ENCODE peak calls at places on chromosomes 3 and 15, in ten cellular contexts. One of them, this sample, is unnamed. For H3K9me3, the result is how much of the 10 kb centered on the place peaks cover.

GRCh38 chr3:119222400-119222799 is 18.3 kb downstream of the B4GALT4 start:
- DNase-seq in right atrium auricular region: no peak
- DNase-seq in mesenchymal stem cell: no peak
- DNase-seq in sigmoid colon: no peak
- DNase-seq in neural progenitor cell: no peak
- DNase-seq in small intestine: no peak
- DNase-seq in vagina: no peak
- DNase-seq in CD4-positive, alpha-beta memory T cell: no peak
- DNase-seq in colonic mucosa: no peak
- DNase-seq in heart right ventricle: no peak
- DNase-seq in this sample: no peak

GRCh38 chr3:4506559-4507009 is 13.4 kb downstream of the ITPR1 start:
- DNase-seq in right atrium auricular region: no peak
- DNase-seq in mesenchymal stem cell: no peak
- DNase-seq in sigmoid colon: no peak
- DNase-seq in neural progenitor cell: no peak
- DNase-seq in small intestine: no peak
- DNase-seq in vagina: no peak
- DNase-seq in CD4-positive, alpha-beta memory T cell: no peak
- DNase-seq in colonic mucosa: no peak
- DNase-seq in heart right ventricle: no peak
- DNase-seq in this sample: no peak

GRCh38 chr15:89052474-89052873 is 35.8 kb upstream of the ABHD2 start:
- DNase-seq in right atrium auricular region: no peak
- DNase-seq in mesenchymal stem cell: peak
- DNase-seq in sigmoid colon: no peak
- DNase-seq in neural progenitor cell: no peak
- DNase-seq in small intestine: no peak
- DNase-seq in vagina: no peak
- DNase-seq in CD4-positive, alpha-beta memory T cell: no peak
- DNase-seq in colonic mucosa: no peak
- DNase-seq in heart right ventricle: no peak
- DNase-seq in this sample: no peak

GRCh38 chr3:189941679-189942078 is 179.0 kb downstream of the P3H2 start:
- DNase-seq in right atrium auricular region: no peak
- DNase-seq in mesenchymal stem cell: no peak
- DNase-seq in sigmoid colon: no peak
- DNase-seq in neural progenitor cell: no peak
- DNase-seq in small intestine: peak
- DNase-seq in vagina: no peak
- DNase-seq in CD4-positive, alpha-beta memory T cell: no peak
- DNase-seq in colonic mucosa: no peak
- DNase-seq in heart right ventricle: no peak
- DNase-seq in this sample: no peak

GRCh38 chr3:70111381-70111780 is 111.8 kb downstream of the SAMMSON start:
- DNase-seq in right atrium auricular region: no peak
- DNase-seq in mesenchymal stem cell: no peak
- DNase-seq in sigmoid colon: no peak
- DNase-seq in neural progenitor cell: no peak
- DNase-seq in small intestine: no peak
- DNase-seq in vagina: no peak
- DNase-seq in CD4-positive, alpha-beta memory T cell: no peak
- DNase-seq in colonic mucosa: no peak
- DNase-seq in heart right ventricle: no peak
- DNase-seq in this sample: no peak

GRCh38 chr15:83904107-83904720 is 250.3 kb downstream of the ADAMTSL3 start:
- DNase-seq in right atrium auricular region: no peak
- DNase-seq in mesenchymal stem cell: peak
- DNase-seq in sigmoid colon: peak
- DNase-seq in neural progenitor cell: no peak
- DNase-seq in small intestine: peak
- DNase-seq in vagina: no peak
- DNase-seq in CD4-positive, alpha-beta memory T cell: no peak
- DNase-seq in colonic mucosa: no peak
- DNase-seq in heart right ventricle: peak
- DNase-seq in this sample: no peak

GRCh38 chr3:46926447-46926846 is 48.9 kb downstream of the PTH1R start:
- DNase-seq in right atrium auricular region: no peak
- DNase-seq in mesenchymal stem cell: no peak
- DNase-seq in sigmoid colon: peak
- DNase-seq in neural progenitor cell: no peak
- DNase-seq in small intestine: no peak
- DNase-seq in vagina: no peak
- DNase-seq in CD4-positive, alpha-beta memory T cell: no peak
- DNase-seq in colonic mucosa: no peak
- DNase-seq in heart right ventricle: no peak
- DNase-seq in this sample: no peak

GRCh38 chr3:66095295-66096001 is 56.7 kb upstream of the MAGI1 start:
- DNase-seq in right atrium auricular region: no peak
- DNase-seq in mesenchymal stem cell: no peak
- DNase-seq in sigmoid colon: no peak
- DNase-seq in neural progenitor cell: no peak
- DNase-seq in small intestine: no peak
- DNase-seq in vagina: no peak
- DNase-seq in CD4-positive, alpha-beta memory T cell: no peak
- DNase-seq in colonic mucosa: no peak
- DNase-seq in heart right ventricle: no peak
- DNase-seq in this sample: no peak

GRCh38 chr3:67614195-67614594 is 40.2 kb downstream of the SUCLG2 start:
- DNase-seq in right atrium auricular region: no peak
- DNase-seq in mesenchymal stem cell: no peak
- DNase-seq in sigmoid colon: no peak
- DNase-seq in neural progenitor cell: peak
- DNase-seq in small intestine: no peak
- DNase-seq in vagina: no peak
- DNase-seq in CD4-positive, alpha-beta memory T cell: no peak
- DNase-seq in colonic mucosa: no peak
- DNase-seq in heart right ventricle: no peak
- DNase-seq in this sample: no peak

DNA sequence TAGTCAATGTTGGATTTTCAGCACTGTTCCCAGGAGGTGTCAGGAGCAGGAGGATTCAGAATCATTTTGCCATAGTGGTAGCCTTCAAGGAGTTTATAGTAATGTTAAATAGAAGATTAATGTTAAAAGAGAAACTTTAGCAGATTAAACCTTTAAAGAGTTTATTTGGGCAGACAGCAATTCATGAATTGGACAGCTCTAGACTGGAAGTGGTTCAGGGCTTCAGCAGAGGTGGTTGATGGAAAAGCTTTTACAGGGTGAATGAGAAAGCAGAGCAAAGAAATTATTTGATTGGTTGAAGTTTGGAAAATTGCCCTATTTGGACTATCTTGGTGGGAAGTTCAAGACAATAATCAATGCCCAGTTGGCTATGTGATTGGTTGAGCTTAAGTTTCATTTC is 416.6 kb upstream of the TBL1XR1 start:
- DNase-seq in right atrium auricular region: no peak
- DNase-seq in mesenchymal stem cell: no peak
- DNase-seq in sigmoid colon: no peak
- DNase-seq in neural progenitor cell: no peak
- DNase-seq in small intestine: no peak
- DNase-seq in vagina: no peak
- DNase-seq in CD4-positive, alpha-beta memory T cell: no peak
- DNase-seq in colonic mucosa: no peak
- DNase-seq in heart right ventricle: no peak
- DNase-seq in this sample: no peak
- H3K4me3 ChIP-seq in right atrium auricular region: no peak
- H3K4me3 ChIP-seq in mesenchymal stem cell: no peak
- H3K4me3 ChIP-seq in sigmoid colon: no peak
- H3K4me3 ChIP-seq in neural progenitor cell: no peak
- H3K4me3 ChIP-seq in small intestine: no peak
- H3K4me3 ChIP-seq in vagina: no peak
- H3K4me3 ChIP-seq in CD4-positive, alpha-beta memory T cell: no peak
- H3K4me3 ChIP-seq in colonic mucosa: no peak
- H3K4me3 ChIP-seq in heart right ventricle: no peak
- H3K4me3 ChIP-seq in this sample: no peak

GRCh38 chr3:168472811-168473210 is 377.1 kb upstream of the GOLIM4 start:
- DNase-seq in right atrium auricular region: no peak
- DNase-seq in mesenchymal stem cell: no peak
- DNase-seq in sigmoid colon: no peak
- DNase-seq in neural progenitor cell: no peak
- DNase-seq in small intestine: no peak
- DNase-seq in vagina: no peak
- DNase-seq in CD4-positive, alpha-beta memory T cell: no peak
- DNase-seq in colonic mucosa: no peak
- DNase-seq in heart right ventricle: no peak
- DNase-seq in this sample: no peak
- H3K27ac ChIP-seq in right atrium auricular region: no peak
- H3K27ac ChIP-seq in mesenchymal stem cell: no peak
- H3K27ac ChIP-seq in sigmoid colon: no peak
- H3K27ac ChIP-seq in neural progenitor cell: no peak
- H3K27ac ChIP-seq in small intestine: no peak
- H3K27ac ChIP-seq in vagina: no peak
- H3K27ac ChIP-seq in CD4-positive, alpha-beta memory T cell: no peak
- H3K27ac ChIP-seq in colonic mucosa: no peak
- H3K27ac ChIP-seq in heart right ventricle: no peak
- H3K27ac ChIP-seq in this sample: no peak

GRCh38 chr15:25093455-25094029 is 138.8 kb downstream of the SNRPN start:
- DNase-seq in right atrium auricular region: no peak
- DNase-seq in mesenchymal stem cell: no peak
- DNase-seq in sigmoid colon: no peak
- DNase-seq in neural progenitor cell: no peak
- DNase-seq in small intestine: no peak
- DNase-seq in vagina: no peak
- DNase-seq in CD4-positive, alpha-beta memory T cell: no peak
- DNase-seq in colonic mucosa: peak
- DNase-seq in heart right ventricle: no peak
- DNase-seq in this sample: no peak
- H3K9me3 ChIP-seq in right atrium auricular region: under half
- H3K9me3 ChIP-seq in mesenchymal stem cell: half or more
- H3K9me3 ChIP-seq in sigmoid colon: half or more
- H3K9me3 ChIP-seq in neural progenitor cell: under half
- H3K9me3 ChIP-seq in small intestine: under half
- H3K9me3 ChIP-seq in vagina: under half
- H3K9me3 ChIP-seq in CD4-positive, alpha-beta memory T cell: under half
- H3K9me3 ChIP-seq in colonic mucosa: under half
- H3K9me3 ChIP-seq in heart right ventricle: half or more
- H3K9me3 ChIP-seq in this sample: under half

GRCh38 chr3:14434105-14434504 is 31.7 kb downstream of the SLC6A6 start:
- DNase-seq in right atrium auricular region: no peak
- DNase-seq in mesenchymal stem cell: peak
- DNase-seq in sigmoid colon: no peak
- DNase-seq in neural progenitor cell: no peak
- DNase-seq in small intestine: no peak
- DNase-seq in vagina: no peak
- DNase-seq in CD4-positive, alpha-beta memory T cell: peak
- DNase-seq in colonic mucosa: no peak
- DNase-seq in heart right ventricle: no peak
- DNase-seq in this sample: no peak

GRCh38 chr3:14434541-14435151 is 32.2 kb downstream of the SLC6A6 start:
- DNase-seq in right atrium auricular region: no peak
- DNase-seq in mesenchymal stem cell: no peak
- DNase-seq in sigmoid colon: no peak
- DNase-seq in neural progenitor cell: no peak
- DNase-seq in small intestine: peak
- DNase-seq in vagina: no peak
- DNase-seq in CD4-positive, alpha-beta memory T cell: no peak
- DNase-seq in colonic mucosa: no peak
- DNase-seq in heart right ventricle: peak
- DNase-seq in this sample: no peak

GRCh38 chr3:14436954-14437281 is 34.5 kb downstream of the SLC6A6 start:
- DNase-seq in right atrium auricular region: no peak
- DNase-seq in mesenchymal stem cell: no peak
- DNase-seq in sigmoid colon: no peak
- DNase-seq in neural progenitor cell: no peak
- DNase-seq in small intestine: no peak
- DNase-seq in vagina: no peak
- DNase-seq in CD4-positive, alpha-beta memory T cell: no peak
- DNase-seq in colonic mucosa: no peak
- DNase-seq in heart right ventricle: no peak
- DNase-seq in this sample: no peak

GRCh38 chr3:14432996-14433572 is 30.7 kb downstream of the SLC6A6 start:
- DNase-seq in right atrium auricular region: no peak
- DNase-seq in mesenchymal stem cell: no peak
- DNase-seq in sigmoid colon: no peak
- DNase-seq in neural progenitor cell: no peak
- DNase-seq in small intestine: no peak
- DNase-seq in vagina: no peak
- DNase-seq in CD4-positive, alpha-beta memory T cell: no peak
- DNase-seq in colonic mucosa: no peak
- DNase-seq in heart right ventricle: no peak
- DNase-seq in this sample: no peak

GRCh38 chr3:14435175-14436011 is 33.0 kb downstream of the SLC6A6 start:
- DNase-seq in right atrium auricular region: no peak
- DNase-seq in mesenchymal stem cell: no peak
- DNase-seq in sigmoid colon: no peak
- DNase-seq in neural progenitor cell: no peak
- DNase-seq in small intestine: no peak
- DNase-seq in vagina: no peak
- DNase-seq in CD4-positive, alpha-beta memory T cell: no peak
- DNase-seq in colonic mucosa: no peak
- DNase-seq in heart right ventricle: peak
- DNase-seq in this sample: no peak
- H3K4me3 ChIP-seq in right atrium auricular region: no peak
- H3K4me3 ChIP-seq in mesenchymal stem cell: no peak
- H3K4me3 ChIP-seq in sigmoid colon: no peak
- H3K4me3 ChIP-seq in neural progenitor cell: no peak
- H3K4me3 ChIP-seq in small intestine: no peak
- H3K4me3 ChIP-seq in vagina: no peak
- H3K4me3 ChIP-seq in CD4-positive, alpha-beta memory T cell: no peak
- H3K4me3 ChIP-seq in colonic mucosa: no peak
- H3K4me3 ChIP-seq in heart right ventricle: no peak
- H3K4me3 ChIP-seq in this sample: no peak